ENCODE peak calls at places on chromosomes 12 and 14, in six cellular contexts. Y is lower leg skin, H is endothelial cell, C is fibroblast of mammary gland, A is right lobe of liver, X is GM10248. Z is an unnamed sample.

GRCh38 chr14:37546621-37547447 is 48.2 kb downstream of the FOXA1 start:
- DNase-seq in Y (no peak), H (no peak), C (peak; percentile 9), A (no peak), X (no peak), Z (peak; percentile 30)

GRCh38 chr12:66550626-66551025 is 128.2 kb downstream of the GRIP1 start:
- DNase-seq in Y (no peak), H (no peak), C (no peak), A (no peak), X (no peak), Z (no peak)

GRCh38 chr12:107515446-107515958 is 170.1 kb upstream of the PWP1 start:
- DNase-seq in Y (peak; percentile 84), H (no peak), C (peak; percentile 99), A (no peak), X (no peak), Z (peak; percentile 10)

GRCh38 chr14:63431466-63431865 is 111.7 kb downstream of the PPP2R5E start:
- DNase-seq in Y (no peak), H (no peak), C (no peak), A (no peak), X (no peak), Z (no peak)

GRCh38 chr12:76399040-76399439 is 50.8 kb upstream of the BBS10 start:
- DNase-seq in Y (no peak), H (no peak), C (peak; percentile 8), A (no peak), X (no peak), Z (no peak)

GRCh38 chr12:17680220-17680619 is 409.8 kb downstream of the RERGL start:
- DNase-seq in Y (no peak), H (no peak), C (no peak), A (no peak), X (no peak), Z (no peak)

GRCh38 chr12:108722992-108723766 is 8.1 kb downstream of the CORO1C start:
- DNase-seq in Y (peak; percentile 68), H (no peak), C (peak; percentile 96), A (no peak), X (no peak), Z (no peak)

GRCh38 chr12:6828671-6829531 is 694 bp downstream of the P3H3 start:
- DNase-seq in Y (no peak), H (peak; percentile 52), C (peak; percentile 39), A (no peak), X (no peak), Z (peak; percentile 19)

GRCh38 chr12:12721251-12721689 is 4.1 kb downstream of the CDKN1B start:
- DNase-seq in Y (no peak), H (no peak), C (no peak), A (no peak), X (no peak), Z (no peak)

GRCh38 chr12:14545144-14546124 is 22.2 kb downstream of the PLBD1 start:
- DNase-seq in Y (no peak), H (no peak), C (no peak), A (no peak), X (no peak), Z (no peak)

GRCh38 chr12:122078141-122079037 is at the start of gene MLXIP:
- DNase-seq in Y (peak; percentile 91), H (peak; percentile 90), C (peak; percentile 89), A (peak; percentile 96), X (peak; percentile 96), Z (peak; percentile 97)

GRCh38 chr12:26648999-26649398 is 184.0 kb downstream of the ITPR2 start:
- DNase-seq in Y (no peak), H (no peak), C (no peak), A (no peak), X (no peak), Z (no peak)

GRCh38 chr12:48969160-48969771 is 2.3 kb downstream of the WNT10B start:
- DNase-seq in Y (no peak), H (no peak), C (no peak), A (no peak), X (peak; percentile 40), Z (no peak)

GRCh38 chr14:104106471-104106991 is 21.0 kb downstream of the ASPG start:
- DNase-seq in Y (no peak), H (no peak), C (no peak), A (peak; percentile 47), X (no peak), Z (peak; percentile 1)

GRCh38 chr12:95164656-95165055 is 52.6 kb downstream of the FGD6 start:
- DNase-seq in Y (no peak), H (no peak), C (no peak), A (no peak), X (no peak), Z (no peak)

GRCh38 chr14:96001866-96002510 is 37.2 kb upstream of the C14orf132 start:
- DNase-seq in Y (no peak), H (no peak), C (no peak), A (no peak), X (no peak), Z (no peak)

DNA sequence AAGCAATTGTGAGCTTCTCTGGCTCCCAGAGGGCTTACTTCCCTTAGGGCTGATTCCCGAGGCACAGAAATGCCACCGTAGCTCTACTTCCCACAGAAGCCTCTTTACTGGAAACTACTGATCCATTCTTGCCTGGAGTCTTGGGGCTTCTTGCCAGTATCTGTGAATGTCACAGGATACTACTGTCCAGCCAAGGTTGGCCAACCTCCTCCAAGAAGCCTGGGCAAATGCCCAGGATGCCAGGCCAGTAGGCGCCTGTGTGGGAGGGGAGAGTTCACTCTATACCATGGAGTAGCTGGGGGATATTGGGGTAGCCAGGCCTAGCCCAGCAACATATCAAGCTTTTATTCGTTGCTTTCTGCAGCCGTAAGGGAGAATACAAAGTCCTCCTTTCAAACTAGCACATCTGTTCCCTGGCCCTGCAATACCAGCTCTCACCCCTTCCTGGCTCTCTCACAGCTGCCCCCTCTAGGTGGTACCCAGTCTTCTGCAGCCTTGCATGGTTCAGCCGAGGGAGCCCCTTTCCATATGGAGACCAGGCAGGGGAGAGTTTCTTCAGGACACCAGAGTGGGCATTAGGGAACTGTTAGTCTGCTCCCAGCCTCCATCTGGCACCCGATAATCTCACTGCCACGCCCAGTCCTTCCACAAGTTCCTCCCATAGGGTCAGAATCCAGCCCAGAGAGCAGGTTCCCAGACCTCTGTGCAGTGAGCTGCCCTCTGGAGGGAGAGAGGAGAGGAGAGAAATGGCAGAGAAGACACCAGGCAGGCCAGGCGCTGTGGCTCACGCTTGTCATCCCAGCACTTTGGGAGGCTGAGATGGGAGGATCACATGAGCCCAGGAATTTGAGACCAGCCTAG is 24.3 kb upstream of the PLEK2 start:
- DNase-seq in Y (no peak), H (no peak), C (no peak), A (no peak), X (no peak), Z (no peak)
- TF ChIP-seq CTCF in Y (no peak), H (no peak), C (no peak), A (no peak), X (no peak), Z (no peak)

GRCh38 chr12:92654929-92655328 is 47.9 kb upstream of the PLEKHG7 start:
- DNase-seq in Y (no peak), H (no peak), C (peak; percentile 65), A (no peak), X (no peak), Z (no peak)

GRCh38 chr12:92650228-92650822 is 52.5 kb upstream of the PLEKHG7 start:
- DNase-seq in Y (no peak), H (no peak), C (no peak), A (no peak), X (no peak), Z (no peak)

GRCh38 chr12:92648242-92649031 is 54.4 kb upstream of the PLEKHG7 start:
- DNase-seq in Y (no peak), H (no peak), C (peak; percentile 14), A (no peak), X (no peak), Z (no peak)

DNA sequence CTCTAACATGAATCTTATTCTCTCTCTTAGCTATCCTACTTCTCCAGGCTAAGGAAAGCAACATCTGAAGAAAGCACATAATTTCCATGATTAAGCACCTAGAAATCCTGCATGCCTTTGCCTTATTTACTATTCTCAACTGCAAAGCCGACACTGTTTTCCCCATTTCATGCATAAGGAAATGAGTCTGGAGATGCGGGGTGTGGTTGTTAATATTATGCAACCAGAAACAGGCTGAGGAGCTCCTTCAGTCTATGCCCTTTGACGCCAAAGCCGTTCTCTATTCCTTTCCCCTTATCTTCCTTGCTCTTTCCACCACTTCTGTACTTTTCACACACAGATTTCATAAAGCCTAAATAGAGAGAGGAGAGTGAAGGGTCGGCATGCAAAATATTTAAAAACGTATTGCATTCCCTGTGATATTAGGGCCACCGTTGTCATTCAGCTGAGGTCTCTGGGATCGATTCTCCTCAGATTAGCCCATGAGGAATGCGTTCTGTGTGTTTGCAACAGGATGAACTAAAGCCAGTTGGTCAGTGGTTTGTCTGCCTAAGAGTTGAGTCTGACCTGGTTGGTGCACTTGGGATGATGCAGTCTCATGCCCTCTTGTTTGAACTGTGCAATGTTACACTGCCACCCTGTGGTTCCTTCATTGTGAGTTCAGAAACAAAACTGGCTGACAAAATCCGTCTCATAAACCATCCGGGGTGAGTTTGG is 53.1 kb upstream of the PLEKHG7 start:
- DNase-seq in Y (peak; percentile 59), H (peak; percentile 63), C (peak; percentile 91), A (peak; percentile 70), X (peak; percentile 66), Z (peak; percentile 78)
- TF ChIP-seq CTCF in Y (peak; percentile 48), H (peak; percentile 52), C (peak; percentile 84), A (peak; percentile 90), X (peak; percentile 70), Z (peak; percentile 63)

DNA sequence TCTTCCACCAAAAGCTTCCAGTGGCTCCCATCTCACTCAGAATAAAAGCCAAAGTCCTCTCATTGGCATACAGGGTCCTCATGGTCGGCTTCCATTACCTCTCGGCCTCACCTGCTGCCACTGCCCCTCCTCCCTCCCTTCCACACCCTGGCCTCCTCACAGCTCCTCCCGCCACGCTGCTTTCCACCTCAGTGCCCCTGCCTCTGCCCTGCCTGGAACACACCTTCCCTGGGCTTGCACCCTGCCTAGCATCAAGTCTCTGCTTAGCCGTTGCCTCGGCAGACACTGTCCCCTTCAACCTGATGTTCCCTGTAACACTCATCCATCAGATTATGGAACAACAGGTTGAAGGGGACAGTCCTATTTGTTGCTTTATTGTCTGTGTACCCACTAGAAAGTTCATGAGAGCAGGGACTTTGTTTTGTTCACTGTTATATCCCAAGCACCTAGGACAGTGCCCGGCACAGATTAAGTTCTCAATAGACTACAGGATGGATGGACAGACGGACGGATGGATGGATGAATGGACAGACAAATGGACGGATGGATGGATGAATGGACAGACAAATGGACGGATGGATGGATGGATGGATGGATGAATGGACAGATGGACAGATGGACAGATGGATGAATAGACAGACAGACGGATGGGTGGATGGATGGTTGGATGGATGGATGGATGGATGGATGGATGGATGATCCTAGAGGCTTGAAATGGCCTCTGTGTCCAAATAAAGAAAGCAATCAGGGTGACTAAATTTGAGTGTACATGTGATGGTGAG is 14.9 kb downstream of the FIGNL2 start:
- DNase-seq in Y (no peak), H (no peak), C (no peak), A (no peak), X (no peak), Z (no peak)
- TF ChIP-seq CTCF in Y (no peak), H (no peak), C (no peak), A (no peak), X (no peak), Z (no peak)

DNA sequence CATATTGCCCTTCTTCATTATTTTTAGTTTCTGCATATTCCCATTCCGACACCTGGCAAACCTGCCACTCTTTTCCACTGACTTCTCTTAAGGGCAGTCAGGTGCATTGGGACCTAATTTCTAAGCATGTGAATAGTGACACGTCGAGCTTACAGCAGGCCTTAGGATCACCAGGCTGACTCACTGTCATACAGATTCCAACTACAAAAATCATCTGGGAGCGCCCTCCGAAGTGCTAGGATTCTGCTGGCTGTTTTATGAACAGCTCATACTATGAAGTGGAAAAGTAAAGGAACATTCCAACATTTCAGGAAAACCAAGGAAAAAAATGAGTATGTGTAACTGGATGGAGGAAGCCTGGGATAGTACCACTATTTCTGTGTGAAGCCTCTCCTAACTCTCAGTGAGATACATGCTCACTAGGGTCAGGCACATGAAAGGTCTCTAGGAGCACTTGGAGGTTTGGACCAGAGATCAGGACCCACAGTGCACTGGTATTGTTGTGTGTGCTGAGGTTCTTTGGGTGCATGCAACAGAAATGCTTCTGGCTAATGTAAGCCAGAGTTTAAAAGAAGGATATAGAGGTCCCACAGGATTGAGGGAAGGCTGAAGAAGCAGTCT is 257.4 kb downstream of the ZFP36L1 start:
- DNase-seq in Y (no peak), H (no peak), C (peak; percentile 95), A (no peak), X (no peak), Z (no peak)
- TF ChIP-seq CTCF in Y (no peak), H (no peak), C (no peak), A (no peak), X (no peak), Z (no peak)